ENCODE peak calls at places on chromosome 3, in six cellular contexts. One of them, this sample, is unnamed.

GRCh38 chr3:129581623-129582022 is 24.9 kb downstream of the PLXND1 start:
- DNase-seq in A549: no peak
- DNase-seq in endothelial cell of umbilical vein: no peak
- DNase-seq in GM12878: no peak
- DNase-seq in K562: no peak
- DNase-seq in HepG2: no peak
- DNase-seq in this sample: no peak

GRCh38 chr3:196996454-196997265 is 28.0 kb upstream of the PIGZ start:
- DNase-seq in A549: no peak
- DNase-seq in endothelial cell of umbilical vein: no peak
- DNase-seq in GM12878: no peak
- DNase-seq in K562: no peak
- DNase-seq in HepG2: no peak
- DNase-seq in this sample: no peak

GRCh38 chr3:4774531-4774930 is 204.7 kb upstream of the BHLHE40 start:
- DNase-seq in A549: no peak
- DNase-seq in endothelial cell of umbilical vein: no peak
- DNase-seq in GM12878: no peak
- DNase-seq in K562: no peak
- DNase-seq in HepG2: no peak
- DNase-seq in this sample: no peak

GRCh38 chr3:185825639-185826481 is 1.0 kb upstream of the IGF2BP2 start:
- DNase-seq in A549: peak; percentile 57
- DNase-seq in endothelial cell of umbilical vein: peak; percentile 40
- DNase-seq in GM12878: no peak
- DNase-seq in K562: no peak
- DNase-seq in HepG2: no peak
- DNase-seq in this sample: peak; percentile 44

GRCh38 chr3:58388550-58389061 is 45.0 kb downstream of the PDHB start:
- DNase-seq in A549: no peak
- DNase-seq in endothelial cell of umbilical vein: peak; percentile 58
- DNase-seq in GM12878: no peak
- DNase-seq in K562: no peak
- DNase-seq in HepG2: peak; percentile 16
- DNase-seq in this sample: no peak

GRCh38 chr3:105907790-105908189 is 39.0 kb upstream of the CBLB start:
- DNase-seq in A549: no peak
- DNase-seq in endothelial cell of umbilical vein: no peak
- DNase-seq in GM12878: peak; percentile 25
- DNase-seq in K562: no peak
- DNase-seq in HepG2: no peak
- DNase-seq in this sample: peak; percentile 46

GRCh38 chr3:17942856-17943255 is 200.4 kb upstream of the TBC1D5 start:
- DNase-seq in A549: no peak
- DNase-seq in endothelial cell of umbilical vein: no peak
- DNase-seq in GM12878: no peak
- DNase-seq in K562: no peak
- DNase-seq in HepG2: no peak
- DNase-seq in this sample: no peak

GRCh38 chr3:132231633-132232032 is 85.6 kb upstream of the ACP3 start:
- DNase-seq in A549: peak; percentile 33
- DNase-seq in endothelial cell of umbilical vein: peak; percentile 9
- DNase-seq in GM12878: no peak
- DNase-seq in K562: no peak
- DNase-seq in HepG2: no peak
- DNase-seq in this sample: peak; percentile 55

GRCh38 chr3:129618186-129618820 is 11.8 kb upstream of the PLXND1 start:
- DNase-seq in A549: no peak
- DNase-seq in endothelial cell of umbilical vein: no peak
- DNase-seq in GM12878: no peak
- DNase-seq in K562: no peak
- DNase-seq in HepG2: no peak
- DNase-seq in this sample: peak; percentile 57

GRCh38 chr3:136075816-136076215 is 110.3 kb downstream of the PPP2R3A start:
- DNase-seq in A549: no peak
- DNase-seq in endothelial cell of umbilical vein: no peak
- DNase-seq in GM12878: no peak
- DNase-seq in K562: no peak
- DNase-seq in HepG2: no peak
- DNase-seq in this sample: peak; percentile 69

GRCh38 chr3:180316321-180316720 is 279.6 kb upstream of the PEX5L start:
- DNase-seq in A549: no peak
- DNase-seq in endothelial cell of umbilical vein: no peak
- DNase-seq in GM12878: no peak
- DNase-seq in K562: no peak
- DNase-seq in HepG2: no peak
- DNase-seq in this sample: no peak

GRCh38 chr3:184175506-184175905 is 851 bp downstream of the AP2M1 start:
- DNase-seq in A549: no peak
- DNase-seq in endothelial cell of umbilical vein: no peak
- DNase-seq in GM12878: no peak
- DNase-seq in K562: no peak
- DNase-seq in HepG2: no peak
- DNase-seq in this sample: no peak

GRCh38 chr3:30353711-30354467 is 252.5 kb upstream of the TGFBR2 start:
- DNase-seq in A549: no peak
- DNase-seq in endothelial cell of umbilical vein: no peak
- DNase-seq in GM12878: peak; percentile 24
- DNase-seq in K562: no peak
- DNase-seq in HepG2: no peak
- DNase-seq in this sample: peak; percentile 15

GRCh38 chr3:107690522-107691138 is 167.9 kb downstream of the BBX start:
- DNase-seq in A549: peak; percentile 67
- DNase-seq in endothelial cell of umbilical vein: peak; percentile 51
- DNase-seq in GM12878: no peak
- DNase-seq in K562: peak; percentile 10
- DNase-seq in HepG2: peak; percentile 45
- DNase-seq in this sample: peak; percentile 60

GRCh38 chr3:3027976-3028567 is 82.1 kb downstream of the IL5RA start:
- DNase-seq in A549: no peak
- DNase-seq in endothelial cell of umbilical vein: no peak
- DNase-seq in GM12878: peak; percentile 33
- DNase-seq in K562: no peak
- DNase-seq in HepG2: no peak
- DNase-seq in this sample: no peak

GRCh38 chr3:64209866-64210609 is 15.2 kb downstream of the PRICKLE2 start:
- DNase-seq in A549: no peak
- DNase-seq in endothelial cell of umbilical vein: peak; percentile 100
- DNase-seq in GM12878: no peak
- DNase-seq in K562: no peak
- DNase-seq in HepG2: no peak
- DNase-seq in this sample: no peak

GRCh38 chr3:112769624-112770023 is 77.0 kb downstream of the CD200R1L start:
- DNase-seq in A549: no peak
- DNase-seq in endothelial cell of umbilical vein: no peak
- DNase-seq in GM12878: no peak
- DNase-seq in K562: no peak
- DNase-seq in HepG2: no peak
- DNase-seq in this sample: no peak

GRCh38 chr3:177195242-177195940 is 1.9 kb downstream of the TBL1XR1 start:
- DNase-seq in A549: no peak
- DNase-seq in endothelial cell of umbilical vein: peak; percentile 53
- DNase-seq in GM12878: no peak
- DNase-seq in K562: no peak
- DNase-seq in HepG2: no peak
- DNase-seq in this sample: peak; percentile 49

GRCh38 chr3:10380906-10381795 is 60.2 kb upstream of the SEC13 start:
- DNase-seq in A549: no peak
- DNase-seq in endothelial cell of umbilical vein: no peak
- DNase-seq in GM12878: no peak
- DNase-seq in K562: no peak
- DNase-seq in HepG2: no peak
- DNase-seq in this sample: no peak

GRCh38 chr3:25603703-25604102 is 61.0 kb downstream of the TOP2B start:
- DNase-seq in A549: no peak
- DNase-seq in endothelial cell of umbilical vein: no peak
- DNase-seq in GM12878: no peak
- DNase-seq in K562: no peak
- DNase-seq in HepG2: no peak
- DNase-seq in this sample: peak; percentile 88

GRCh38 chr3:24128195-24129005 is 183.3 kb downstream of the NR1D2 start:
- DNase-seq in A549: peak; percentile 16
- DNase-seq in endothelial cell of umbilical vein: no peak
- DNase-seq in GM12878: no peak
- DNase-seq in K562: no peak
- DNase-seq in HepG2: no peak
- DNase-seq in this sample: no peak

GRCh38 chr3:53225181-53225580 is 30.6 kb downstream of the TKT start:
- DNase-seq in A549: no peak
- DNase-seq in endothelial cell of umbilical vein: no peak
- DNase-seq in GM12878: no peak
- DNase-seq in K562: peak; percentile 5
- DNase-seq in HepG2: no peak
- DNase-seq in this sample: no peak

GRCh38 chr3:194536883-194537637 is 50.3 kb upstream of the ATP13A3 start:
- DNase-seq in A549: peak; percentile 45
- DNase-seq in endothelial cell of umbilical vein: peak; percentile 74
- DNase-seq in GM12878: no peak
- DNase-seq in K562: no peak
- DNase-seq in HepG2: peak; percentile 70
- DNase-seq in this sample: peak; percentile 30

GRCh38 chr3:71142440-71143161 is 440.9 kb downstream of the FOXP1 start:
- DNase-seq in A549: peak; percentile 53
- DNase-seq in endothelial cell of umbilical vein: peak; percentile 39
- DNase-seq in GM12878: no peak
- DNase-seq in K562: no peak
- DNase-seq in HepG2: no peak
- DNase-seq in this sample: peak; percentile 42

GRCh38 chr3:114496874-114497273 is 203.0 kb downstream of the TIGIT start:
- DNase-seq in A549: peak; percentile 65
- DNase-seq in endothelial cell of umbilical vein: no peak
- DNase-seq in GM12878: no peak
- DNase-seq in K562: no peak
- DNase-seq in HepG2: peak; percentile 63
- DNase-seq in this sample: no peak

GRCh38 chr3:10317311-10317960 is 3.5 kb downstream of the SEC13 start:
- DNase-seq in A549: no peak
- DNase-seq in endothelial cell of umbilical vein: peak; percentile 37
- DNase-seq in GM12878: no peak
- DNase-seq in K562: no peak
- DNase-seq in HepG2: peak; percentile 90
- DNase-seq in this sample: no peak

GRCh38 chr3:30476373-30477082 is 129.9 kb upstream of the TGFBR2 start:
- DNase-seq in A549: peak; percentile 87
- DNase-seq in endothelial cell of umbilical vein: peak; percentile 86
- DNase-seq in GM12878: no peak
- DNase-seq in K562: no peak
- DNase-seq in HepG2: peak; percentile 82
- DNase-seq in this sample: no peak

GRCh38 chr3:159273608-159274007 is 471.8 kb downstream of the MFSD1 start:
- DNase-seq in A549: peak; percentile 26
- DNase-seq in endothelial cell of umbilical vein: peak; percentile 57
- DNase-seq in GM12878: no peak
- DNase-seq in K562: no peak
- DNase-seq in HepG2: peak; percentile 6
- DNase-seq in this sample: peak; percentile 39
- TF ChIP-seq MAX in A549: no peak
- TF ChIP-seq MAX in endothelial cell of umbilical vein: peak; percentile 36
- TF ChIP-seq MAX in GM12878: no peak
- TF ChIP-seq MAX in K562: no peak
- TF ChIP-seq MAX in HepG2: no peak
- TF ChIP-seq MAX in this sample: peak; percentile 86

DNA sequence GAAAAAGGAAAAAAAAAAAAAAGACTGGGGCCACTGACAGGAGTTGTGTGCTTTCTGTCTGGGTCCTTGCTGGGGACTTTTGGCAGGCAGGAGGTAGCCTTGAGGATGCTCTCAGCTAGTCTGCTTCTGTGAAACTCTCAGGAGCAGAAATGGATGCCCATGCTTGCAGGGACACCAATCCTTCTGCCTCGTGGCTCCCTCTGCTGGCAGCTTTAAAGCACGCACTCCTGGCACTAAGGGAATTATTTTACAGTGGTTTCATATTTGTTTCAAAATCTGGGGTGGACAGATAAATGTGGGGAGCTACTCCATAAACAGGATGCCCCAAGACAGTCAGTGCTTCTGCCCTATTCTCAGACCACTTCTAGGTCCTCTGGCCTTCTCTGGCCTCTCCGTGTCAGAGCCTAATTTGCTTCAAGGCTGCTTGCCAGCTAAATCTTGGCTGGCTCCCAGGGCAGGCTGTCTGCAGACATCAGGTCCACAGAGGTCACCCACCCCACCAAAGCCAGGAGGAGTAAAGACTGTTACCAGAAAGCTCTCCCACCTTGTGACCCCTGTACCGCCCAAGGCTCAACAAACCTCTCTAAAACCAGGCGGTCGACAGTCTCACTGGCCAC is 17.1 kb downstream of the TRAIP start:
- DNase-seq in A549: peak; percentile 72
- DNase-seq in endothelial cell of umbilical vein: peak; percentile 82
- DNase-seq in GM12878: peak; percentile 23
- DNase-seq in K562: peak; percentile 53
- DNase-seq in HepG2: peak; percentile 63
- DNase-seq in this sample: peak; percentile 82
- TF ChIP-seq MYC in A549: no peak
- TF ChIP-seq MYC in endothelial cell of umbilical vein: no peak
- TF ChIP-seq MYC in GM12878: no peak
- TF ChIP-seq MYC in K562: no peak
- TF ChIP-seq MYC in HepG2: no peak
- TF ChIP-seq MYC in this sample: no peak

GRCh38 chr3:117912352-117912751 is 1122.3 kb downstream of the IGSF11 start:
- DNase-seq in A549: no peak
- DNase-seq in endothelial cell of umbilical vein: no peak
- DNase-seq in GM12878: no peak
- DNase-seq in K562: no peak
- DNase-seq in HepG2: no peak
- DNase-seq in this sample: no peak
- TF ChIP-seq POLR2A in A549: no peak
- TF ChIP-seq POLR2A in endothelial cell of umbilical vein: no peak
- TF ChIP-seq POLR2A in GM12878: no peak
- TF ChIP-seq POLR2A in K562: no peak
- TF ChIP-seq POLR2A in HepG2: no peak
- TF ChIP-seq POLR2A in this sample: no peak

GRCh38 chr3:14222900-14223594 is 44.4 kb downstream of the LSM3 start:
- DNase-seq in A549: no peak
- DNase-seq in endothelial cell of umbilical vein: no peak
- DNase-seq in GM12878: peak; percentile 17
- DNase-seq in K562: no peak
- DNase-seq in HepG2: no peak
- DNase-seq in this sample: no peak
- TF ChIP-seq MAX in A549: no peak
- TF ChIP-seq MAX in endothelial cell of umbilical vein: no peak
- TF ChIP-seq MAX in GM12878: no peak
- TF ChIP-seq MAX in K562: no peak
- TF ChIP-seq MAX in HepG2: no peak
- TF ChIP-seq MAX in this sample: no peak

DNA sequence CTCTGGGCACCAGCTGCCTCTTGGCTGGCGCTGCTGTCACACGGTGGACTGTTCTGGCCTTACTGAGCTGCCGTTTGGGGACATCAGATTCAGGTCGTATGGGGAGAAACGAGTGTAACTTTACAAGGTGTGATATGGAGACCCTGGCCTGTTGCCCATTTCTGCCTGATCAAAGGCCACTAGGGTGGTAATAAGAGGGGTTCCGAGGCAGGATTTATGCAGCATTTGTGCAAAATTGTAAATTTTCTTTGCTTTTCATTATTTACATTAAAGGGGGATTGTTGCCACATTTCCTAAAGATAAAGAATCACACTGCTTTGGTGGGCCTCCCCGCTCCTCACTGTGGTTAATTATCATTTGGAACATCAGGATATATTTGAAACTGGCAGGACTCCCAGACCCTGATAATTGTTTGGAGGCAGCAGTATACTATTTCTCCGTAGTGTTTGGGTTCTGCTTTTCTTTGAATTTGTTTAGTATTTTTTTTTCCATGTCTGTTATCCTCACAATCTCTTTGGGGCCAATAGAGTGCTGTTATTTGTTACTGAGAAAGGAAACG is 876 bp downstream of the NXPE3 start:
- DNase-seq in A549: no peak
- DNase-seq in endothelial cell of umbilical vein: no peak
- DNase-seq in GM12878: no peak
- DNase-seq in K562: no peak
- DNase-seq in HepG2: no peak
- DNase-seq in this sample: no peak
- TF ChIP-seq MYC in A549: no peak
- TF ChIP-seq MYC in endothelial cell of umbilical vein: no peak
- TF ChIP-seq MYC in GM12878: no peak
- TF ChIP-seq MYC in K562: no peak
- TF ChIP-seq MYC in HepG2: no peak
- TF ChIP-seq MYC in this sample: no peak